ENCODE peak calls at places on chromosome 15, in ten cellular contexts. F, H, V, C, Q, M, S, X, O and N are unnamed samples.

GRCh38 chr15:39393575-39394335 is 187.1 kb upstream of the THBS1 start:
- DNase-seq in F (no peak), H (no peak), V (no peak), C (no peak), Q (no peak), M (no peak), S (no peak), X (no peak), O (no peak), N (no peak)

GRCh38 chr15:31463521-31464102 is 137.0 kb downstream of the KLF13 start:
- DNase-seq in F (no peak), H (no peak), V (no peak), C (no peak), Q (no peak), M (no peak), S (no peak), X (no peak), O (no peak), N (peak)

GRCh38 chr15:93253656-93254055 is 164.6 kb upstream of the RGMA start:
- DNase-seq in F (no peak), H (no peak), V (no peak), C (no peak), Q (no peak), M (no peak), S (no peak), X (no peak), O (no peak), N (no peak)

GRCh38 chr15:69185706-69186105 is 25.3 kb downstream of the GLCE start:
- DNase-seq in F (no peak), H (no peak), V (no peak), C (no peak), Q (no peak), M (no peak), S (no peak), X (no peak), O (no peak), N (no peak)

GRCh38 chr15:99446565-99447496 is 119.0 kb upstream of the MEF2A start:
- DNase-seq in F (no peak), H (no peak), V (no peak), C (no peak), Q (no peak), M (no peak), S (no peak), X (no peak), O (no peak), N (peak)

GRCh38 chr15:47618216-47618615 is 99.1 kb upstream of the SEMA6D start:
- DNase-seq in F (no peak), H (no peak), V (no peak), C (no peak), Q (no peak), M (no peak), S (no peak), X (no peak), O (no peak), N (no peak)

GRCh38 chr15:32659340-32659831 is 17.9 kb downstream of the SCG5 start:
- DNase-seq in F (peak), H (peak), V (no peak), C (no peak), Q (no peak), M (no peak), S (no peak), X (peak), O (no peak), N (no peak)

GRCh38 chr15:88647362-88648105 is 8.7 kb downstream of the ISG20 start:
- DNase-seq in F (no peak), H (no peak), V (no peak), C (no peak), Q (no peak), M (no peak), S (no peak), X (no peak), O (no peak), N (peak)

GRCh38 chr15:37907136-37907535 is 27.3 kb upstream of the TMCO5A start:
- DNase-seq in F (peak), H (peak), V (peak), C (no peak), Q (no peak), M (no peak), S (peak), X (no peak), O (peak), N (no peak)

GRCh38 chr15:64314456-64314855 is 41.5 kb downstream of the CSNK1G1 start:
- DNase-seq in F (no peak), H (no peak), V (no peak), C (no peak), Q (no peak), M (no peak), S (no peak), X (no peak), O (no peak), N (no peak)

GRCh38 chr15:100116416-100117190 is 225.2 kb downstream of the ADAMTS17 start:
- DNase-seq in F (no peak), H (no peak), V (no peak), C (no peak), Q (no peak), M (no peak), S (no peak), X (no peak), O (no peak), N (peak)

GRCh38 chr15:69805248-69805953 is 292.3 kb downstream of the TLE3 start:
- DNase-seq in F (peak), H (peak), V (no peak), C (no peak), Q (no peak), M (no peak), S (no peak), X (no peak), O (no peak), N (no peak)

GRCh38 chr15:67180035-67180434 is 74.4 kb downstream of the AAGAB start:
- DNase-seq in F (no peak), H (no peak), V (no peak), C (no peak), Q (no peak), M (no peak), S (no peak), X (no peak), O (no peak), N (no peak)

GRCh38 chr15:33131880-33132279 is 62.6 kb downstream of the FMN1 start:
- DNase-seq in F (peak), H (peak), V (peak), C (no peak), Q (no peak), M (no peak), S (no peak), X (no peak), O (peak), N (no peak)

GRCh38 chr15:69279636-69280035 is 19.1 kb upstream of the PAQR5 start:
- DNase-seq in F (no peak), H (no peak), V (no peak), C (no peak), Q (no peak), M (no peak), S (no peak), X (no peak), O (no peak), N (no peak)

GRCh38 chr15:75024102-75024636 is 779 bp downstream of the PPCDC start:
- DNase-seq in F (peak), H (peak), V (no peak), C (no peak), Q (no peak), M (no peak), S (peak), X (peak), O (peak), N (no peak)

GRCh38 chr15:57429098-57429497 is 52.8 kb downstream of the CGNL1 start:
- DNase-seq in F (no peak), H (no peak), V (no peak), C (no peak), Q (no peak), M (no peak), S (no peak), X (no peak), O (no peak), N (no peak)

GRCh38 chr15:82146990-82147461 is 101.2 kb upstream of the MEX3B start:
- DNase-seq in F (peak), H (peak), V (peak), C (no peak), Q (no peak), M (no peak), S (peak), X (peak), O (peak), N (no peak)

GRCh38 chr15:38208779-38209178 is 43.9 kb upstream of the SPRED1 start:
- DNase-seq in F (peak), H (no peak), V (no peak), C (no peak), Q (no peak), M (no peak), S (no peak), X (no peak), O (no peak), N (no peak)

GRCh38 chr15:91192285-91193058 is 92.4 kb downstream of the SV2B start:
- DNase-seq in F (no peak), H (no peak), V (no peak), C (no peak), Q (no peak), M (no peak), S (no peak), X (no peak), O (no peak), N (no peak)

GRCh38 chr15:38736686-38737085 is 172.1 kb upstream of the RASGRP1 start:
- DNase-seq in F (no peak), H (no peak), V (no peak), C (no peak), Q (no peak), M (no peak), S (no peak), X (no peak), O (no peak), N (no peak)

GRCh38 chr15:90742082-90742481 is 24.9 kb downstream of the BLM start:
- DNase-seq in F (no peak), H (no peak), V (no peak), C (no peak), Q (no peak), M (no peak), S (no peak), X (no peak), O (no peak), N (no peak)

GRCh38 chr15:72116680-72117447 is 1.1 kb downstream of the MYO9A start:
- DNase-seq in F (peak), H (peak), V (peak), C (no peak), Q (no peak), M (no peak), S (peak), X (peak), O (peak), N (no peak)

GRCh38 chr15:78085928-78086327 is 6.4 kb upstream of the SH2D7 start:
- DNase-seq in F (no peak), H (peak), V (no peak), C (no peak), Q (no peak), M (no peak), S (no peak), X (peak), O (peak), N (no peak)